ENCODE peak calls at places on chromosome 18, in four cellular contexts. O is DND-41; G is AG04450; R is CD8-positive, alpha-beta T cell. F is an unnamed sample.

GRCh38 chr18:33560686-33561370 is 17.2 kb upstream of the ASXL3 start:
- DNase-seq in G (no peak), O (peak; percentile 52), R (no peak), F (no peak)

GRCh38 chr18:78771496-78772368 is 207.9 kb upstream of the SALL3 start:
- DNase-seq in R (no peak), O (no peak), G (no peak), F (no peak)

GRCh38 chr18:75208836-75209128 is 157 bp downstream of the PTGR3 start:
- DNase-seq in G (no peak), R (peak; percentile 35), O (no peak), F (no peak)

GRCh38 chr18:34892379-34892778 is 148.8 kb upstream of the MAPRE2 start:
- DNase-seq in R (no peak), G (no peak), O (no peak), F (no peak)

GRCh38 chr18:51029378-51029693 is 677 bp upstream of the SMAD4 start:
- DNase-seq in R (no peak), O (no peak), G (no peak), F (no peak)

GRCh38 chr18:23939896-23940295 is 74.7 kb upstream of the TTC39C start:
- DNase-seq in G (no peak), R (no peak), O (no peak), F (no peak)

GRCh38 chr18:68150976-68151375 is 563.9 kb downstream of the TMX3 start:
- DNase-seq in G (no peak), R (no peak), O (no peak), F (no peak)

GRCh38 chr18:59311631-59312030 is 6.8 kb downstream of the CPLX4 start:
- DNase-seq in O (no peak), R (no peak), G (no peak), F (no peak)

GRCh38 chr18:77114564-77115391 is 17.8 kb downstream of the MBP start:
- DNase-seq in O (peak; percentile 49), R (peak; percentile 48), G (peak; percentile 54), F (peak; percentile 89)

GRCh38 chr18:22439447-22439846 is 21.7 kb upstream of the CTAGE1 start:
- DNase-seq in R (no peak), G (no peak), O (no peak), F (no peak)

GRCh38 chr18:23825978-23826405 is 136.7 kb downstream of the LAMA3 start:
- DNase-seq in G (no peak), O (peak; percentile 59), R (no peak), F (peak; percentile 60)

GRCh38 chr18:56921888-56922480 is 224.9 kb upstream of the BOD1L2 start:
- DNase-seq in G (no peak), O (no peak), R (no peak), F (peak; percentile 3)

GRCh38 chr18:44637210-44638051 is 43.3 kb upstream of the SETBP1 start:
- DNase-seq in G (no peak), O (no peak), R (no peak), F (no peak)

GRCh38 chr18:40531061-40531460 is 1424.0 kb upstream of the PIK3C3 start:
- DNase-seq in G (no peak), R (no peak), O (no peak), F (no peak)

GRCh38 chr18:37962316-37962966 is 396.8 kb upstream of the CELF4 start:
- DNase-seq in O (no peak), G (no peak), R (no peak), F (no peak)

GRCh38 chr18:56563568-56563967 is 74.8 kb downstream of the TXNL1 start:
- DNase-seq in G (no peak), O (no peak), R (no peak), F (peak; percentile 16)

GRCh38 chr18:76519156-76519549 is 24.1 kb upstream of the ZNF516 start:
- DNase-seq in R (no peak), G (no peak), O (no peak), F (no peak)

GRCh38 chr18:23721711-23722479 is 32.6 kb downstream of the LAMA3 start:
- DNase-seq in R (no peak), O (no peak), G (peak; percentile 15), F (no peak)

GRCh38 chr18:36295880-36296301 is 1.6 kb upstream of the FHOD3 start:
- DNase-seq in R (no peak), O (no peak), G (no peak), F (no peak)

GRCh38 chr18:39825485-39825884 is 2129.5 kb upstream of the PIK3C3 start:
- DNase-seq in R (no peak), G (no peak), O (no peak), F (no peak)

GRCh38 chr18:54717673-54718435 is 110.4 kb upstream of the RAB27B start:
- DNase-seq in R (peak; percentile 44), O (peak; percentile 74), G (no peak), F (peak; percentile 77)

GRCh38 chr18:49521251-49521650 is 34.2 kb upstream of the C18orf32 start:
- DNase-seq in O (no peak), G (no peak), R (no peak), F (no peak)

GRCh38 chr18:23580677-23581367 is 5.5 kb downstream of the NPC1 start:
- DNase-seq in G (peak; percentile 58), O (no peak), R (no peak), F (no peak)

GRCh38 chr18:79167526-79168190 is 98.5 kb downstream of the ATP9B start:
- DNase-seq in O (no peak), G (no peak), R (no peak), F (no peak)

GRCh38 chr18:5173216-5173615 is 23.8 kb downstream of the AKAIN1 start:
- DNase-seq in R (no peak), G (no peak), O (no peak), F (no peak)

GRCh38 chr18:36481201-36481657 is 183.7 kb downstream of the FHOD3 start:
- DNase-seq in R (no peak), O (no peak), G (no peak), F (no peak)

GRCh38 chr18:39838831-39839230 is 2116.2 kb upstream of the PIK3C3 start:
- DNase-seq in O (no peak), R (no peak), G (no peak), F (no peak)

GRCh38 chr18:10724666-10725065 is 198.8 kb downstream of the NAPG start:
- DNase-seq in O (no peak), G (no peak), R (no peak), F (no peak)

GRCh38 chr18:10727477-10727876 is 201.7 kb downstream of the NAPG start:
- DNase-seq in G (no peak), R (no peak), O (no peak), F (no peak)

DNA sequence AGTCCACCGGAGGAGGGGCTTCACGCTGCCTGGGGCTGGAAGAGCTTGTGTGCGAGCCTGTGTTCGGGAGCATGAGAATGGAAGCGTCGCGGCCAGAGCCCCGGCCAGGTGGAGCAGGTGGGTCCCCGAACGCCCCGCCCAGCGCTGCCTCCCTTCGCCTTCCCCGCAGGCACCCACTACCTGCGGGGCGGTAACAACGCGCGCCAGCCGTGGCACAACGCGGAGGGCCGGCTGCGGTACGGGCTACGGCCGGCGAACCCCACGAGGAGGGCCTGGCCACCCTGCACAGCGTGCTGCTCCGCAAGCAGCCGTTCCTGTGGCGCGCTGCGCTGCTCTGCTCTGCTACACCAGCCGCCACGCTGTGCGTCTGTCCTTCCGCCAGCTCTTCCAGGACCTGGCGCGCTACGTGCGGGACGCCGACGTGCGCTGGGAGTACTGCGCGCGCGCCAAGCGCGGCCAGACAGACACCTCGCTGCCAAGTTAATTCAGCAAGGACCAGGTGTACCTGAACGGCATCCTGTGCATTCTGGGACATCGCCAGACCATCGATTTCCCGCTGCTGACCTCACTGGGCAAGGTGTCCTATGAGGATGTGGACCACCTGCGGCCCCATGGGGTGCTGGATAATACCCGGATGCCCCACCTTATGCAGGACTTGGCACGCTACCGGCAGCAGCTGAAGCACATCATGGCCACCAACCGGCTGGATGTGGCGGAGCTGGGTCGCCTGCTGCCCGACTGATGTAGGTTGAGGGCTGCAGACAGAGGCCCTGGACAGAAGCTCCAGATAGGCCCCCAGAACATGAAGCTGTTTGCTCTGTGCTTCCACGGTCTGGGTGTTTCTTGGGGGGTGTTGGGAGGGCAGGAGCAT is 200.6 kb downstream of the NAPG start:
- DNase-seq in G (no peak), R (no peak), O (no peak), F (no peak)
- H3K4me3 ChIP-seq in G (no peak overlapping the region), R (no peak overlapping the region), O (no peak overlapping the region), F (no peak overlapping the region)

DNA sequence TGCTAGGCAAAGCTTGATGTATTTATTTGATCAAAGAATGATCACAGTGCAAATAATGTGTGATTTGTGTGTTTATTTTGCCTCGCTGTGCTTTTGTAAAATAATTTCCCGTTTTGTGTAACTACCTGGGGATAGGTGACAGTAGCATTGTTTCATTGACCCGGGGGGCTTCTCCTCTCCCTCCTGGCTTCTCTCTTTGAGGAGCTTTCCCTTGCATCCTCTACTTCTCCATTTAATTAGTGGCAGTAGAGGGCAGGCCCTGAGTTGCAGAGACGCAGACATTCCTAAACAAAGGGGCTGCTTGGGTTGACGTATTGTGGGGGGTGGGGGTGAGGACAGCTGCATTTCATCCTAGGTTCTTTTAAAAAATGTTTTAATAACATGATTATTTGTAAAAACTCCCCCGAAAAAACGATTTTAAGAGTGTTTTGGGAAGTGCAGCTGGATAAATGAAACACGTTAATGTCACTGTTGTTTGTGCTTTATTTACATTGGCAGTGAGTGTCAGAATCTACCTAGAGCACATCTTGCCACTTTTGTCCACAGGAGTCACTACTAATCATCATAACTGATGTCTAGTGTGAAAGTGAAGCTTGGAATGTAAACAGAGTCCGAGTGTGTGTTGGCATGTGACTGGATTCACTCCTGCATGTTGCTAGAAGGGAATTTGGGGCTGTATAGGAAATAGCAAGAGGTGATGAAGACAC is 2.2 kb downstream of the NEDD4L start:
- DNase-seq in G (no peak), O (no peak), R (no peak), F (no peak)
- H3K4me3 ChIP-seq in G (peak overlapping the region; percentile 78), O (peak overlapping the region; percentile 24), R (no peak overlapping the region), F (no peak overlapping the region)

GRCh38 chr18:11849279-11849678 is 1.9 kb upstream of the CHMP1B start:
- DNase-seq in O (no peak), R (no peak), G (no peak), F (no peak)

GRCh38 chr18:11851156-11852047 is at the start of gene CHMP1B:
- DNase-seq in O (peak; percentile 97), G (peak; percentile 94), R (peak; percentile 99), F (peak; percentile 94)

GRCh38 chr18:11849845-11850747 is 1.1 kb upstream of the CHMP1B start:
- DNase-seq in R (peak; percentile 53), O (peak; percentile 47), G (peak; percentile 83), F (no peak)

GRCh38 chr18:11850821-11851155 is 425 bp upstream of the CHMP1B start:
- DNase-seq in R (no peak), G (no peak), O (no peak), F (no peak)

GRCh38 chr18:11852048-11852341 is 782 bp downstream of the CHMP1B start:
- DNase-seq in O (no peak), G (no peak), R (no peak), F (no peak)
- H3K4me3 ChIP-seq in O (peak overlapping the region; percentile 62), G (peak overlapping the region; percentile 97), R (peak overlapping the region; percentile 94), F (peak overlapping the region; percentile 100)

GRCh38 chr18:10705291-10705690 is 179.5 kb downstream of the NAPG start:
- DNase-seq in G (no peak), O (no peak), R (no peak), F (no peak)

GRCh38 chr18:10705786-10706185 is 180.0 kb downstream of the NAPG start:
- DNase-seq in G (no peak), O (no peak), R (no peak), F (no peak)

GRCh38 chr18:10707294-10707693 is 181.5 kb downstream of the NAPG start:
- DNase-seq in R (no peak), O (no peak), G (no peak), F (no peak)

DNA sequence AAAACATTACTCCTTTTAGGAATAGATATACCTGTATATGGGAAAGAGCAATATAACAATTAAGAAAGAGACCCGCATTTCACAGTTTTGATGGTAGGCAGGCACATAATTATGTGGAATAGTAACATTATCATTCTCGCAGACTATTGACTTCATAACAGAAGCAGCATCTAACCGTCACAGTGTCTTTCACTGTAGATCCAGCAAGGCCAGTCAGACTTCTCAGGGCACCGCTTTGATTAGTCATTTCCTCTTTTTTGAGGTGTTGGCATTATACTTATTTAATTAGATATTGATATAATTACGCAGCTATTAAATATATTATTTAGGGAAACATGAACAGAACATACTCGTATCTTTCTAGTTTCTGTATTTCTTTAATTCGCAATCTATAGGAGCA is 176.4 kb downstream of the NAPG start:
- DNase-seq in R (no peak), G (no peak), O (no peak), F (no peak)
- H3K4me3 ChIP-seq in R (no peak overlapping the region), G (no peak overlapping the region), O (no peak overlapping the region), F (no peak overlapping the region)

F was measured in Jurkat, Clone E6-1.